ENCODE peak calls at places on chromosomes 7 and 10, in eight cellular contexts. L, A, V, S, H, D, N and K are unnamed samples.

GRCh38 chr10:96511044-96511945 is 2.4 kb downstream of the TLL2 start:
- DNase-seq in H (no peak), S (peak), V (no peak), N (no peak), A (no peak), L (peak), D (peak), K (peak)

GRCh38 chr7:92134271-92135099 is at the start of gene CYP51A1:
- DNase-seq in L (peak), H (peak), V (peak), D (peak), N (peak), A (peak), S (peak), K (peak)

GRCh38 chr10:25059990-25060389 is 43.6 kb downstream of the THNSL1 start:
- DNase-seq in L (peak), V (peak), D (peak), H (peak), S (peak), A (peak), N (peak), K (peak)

GRCh38 chr7:42263971-42264370 is 27.0 kb upstream of the GLI3 start:
- DNase-seq in D (no peak), H (no peak), L (no peak), N (peak), V (no peak), S (no peak), A (peak), K (no peak)

GRCh38 chr10:116853287-116853686 is 4.0 kb downstream of the ENO4 start:
- DNase-seq in A (no peak), H (no peak), N (no peak), V (no peak), L (no peak), S (no peak), D (no peak), K (no peak)

GRCh38 chr10:11707936-11708335 is 34.2 kb upstream of the ECHDC3 start:
- DNase-seq in A (no peak), D (no peak), N (no peak), H (no peak), S (no peak), L (no peak), V (no peak), K (no peak)

GRCh38 chr7:90383422-90383821 is 19.8 kb upstream of the CLDN12 start:
- DNase-seq in D (peak), H (no peak), L (peak), V (no peak), N (no peak), S (no peak), A (no peak), K (peak)

GRCh38 chr10:119653209-119653608 is 2.0 kb downstream of the BAG3 start:
- DNase-seq in N (no peak), D (no peak), L (no peak), S (no peak), H (no peak), V (no peak), A (no peak), K (no peak)

GRCh38 chr10:119206603-119207366 is 586 bp upstream of the GRK5 start:
- DNase-seq in D (peak), N (peak), V (no peak), A (peak), S (peak), L (peak), H (peak), K (peak)

GRCh38 chr7:70710011-70710480 is 421.9 kb upstream of the GALNT17 start:
- DNase-seq in D (no peak), H (no peak), S (no peak), A (no peak), N (no peak), V (peak), L (peak), K (no peak)

GRCh38 chr7:75638607-75639070 is 100.1 kb downstream of the HIP1 start:
- DNase-seq in S (peak), V (no peak), D (peak), N (peak), A (peak), H (peak), L (peak), K (no peak)

GRCh38 chr7:132485136-132485535 is 91.1 kb downstream of the PLXNA4 start:
- DNase-seq in V (no peak), N (no peak), S (no peak), D (no peak), L (no peak), H (no peak), A (no peak), K (no peak)

DNA sequence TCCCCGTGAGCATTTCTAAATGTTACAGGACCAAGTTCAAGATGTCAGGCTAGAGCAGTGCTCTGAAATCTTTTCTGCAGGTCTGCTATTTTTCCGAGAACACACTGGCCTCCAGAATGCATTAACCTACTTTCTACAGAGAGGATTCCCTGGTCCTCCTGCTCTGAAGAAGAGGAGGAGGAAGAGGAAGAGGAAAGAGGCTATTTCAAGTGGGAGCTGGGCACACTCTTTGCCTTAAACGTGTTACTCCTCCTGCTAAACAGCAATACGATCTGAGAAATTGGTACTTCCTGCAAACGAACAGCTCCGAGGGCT is 157.4 kb downstream of the FRMD4A start:
- DNase-seq in H (no peak), A (no peak), D (no peak), V (no peak), S (peak), N (no peak), L (peak), K (peak)
- H3K4me3 ChIP-seq in H (peak), A (peak), D (peak), V (peak), S (peak), N (peak), L (peak), K (peak)

GRCh38 chr7:155919400-155920067 is 107.3 kb upstream of the SHH start:
- DNase-seq in N (no peak), V (no peak), L (no peak), H (no peak), D (peak), S (no peak), A (no peak), K (no peak)
- TF ChIP-seq CTCF in N (no peak), V (peak), L (no peak), H (no peak), D (no peak), S (no peak), A (no peak), K (no peak)

GRCh38 chr10:16992611-16993119 is 136.9 kb downstream of the CUBN start:
- DNase-seq in V (peak), H (no peak), N (no peak), L (no peak), D (no peak), A (no peak), S (peak), K (peak)
- H3K4me3 ChIP-seq in V (no peak), H (no peak), N (peak), L (peak), D (no peak), A (no peak), S (no peak), K (peak)

GRCh38 chr7:48035301-48035966 is at the start of gene C7orf57:
- DNase-seq in H (peak), L (peak), A (peak), N (peak), V (peak), D (peak), S (peak), K (peak)
- TF ChIP-seq CTCF in H (peak), L (no peak), A (no peak), N (peak), V (no peak), D (no peak), S (peak), K (no peak)

GRCh38 chr7:26195867-26196266 is 4.7 kb downstream of the HNRNPA2B1 start:
- DNase-seq in D (no peak), N (no peak), L (no peak), V (no peak), H (no peak), A (no peak), S (no peak), K (no peak)
- H3K4me3 ChIP-seq in D (peak), N (no peak), L (no peak), V (no peak), H (no peak), A (no peak), S (peak), K (no peak)

DNA sequence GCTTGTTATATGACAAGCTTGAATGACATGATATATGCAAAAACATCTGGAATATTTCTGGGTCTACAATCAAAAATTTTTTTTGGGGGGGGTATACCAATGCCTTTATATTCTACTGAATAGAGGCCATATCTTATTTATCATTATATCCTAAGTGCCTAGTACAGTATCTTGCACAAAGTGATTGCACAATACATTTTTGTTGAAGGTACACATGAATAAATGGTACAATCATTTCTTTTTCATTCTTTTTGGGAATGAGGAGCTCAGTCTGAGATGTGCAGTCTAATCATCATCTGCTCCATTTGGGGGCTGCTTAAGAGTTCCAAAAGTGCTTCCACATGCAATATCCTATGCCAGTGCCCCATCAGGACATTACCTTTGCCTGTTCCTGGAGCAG is 214.6 kb downstream of the KIF20B start:
- DNase-seq in N (no peak), V (no peak), D (no peak), L (no peak), A (no peak), H (no peak), S (no peak), K (no peak)
- TF ChIP-seq CTCF in N (no peak), V (no peak), D (no peak), L (no peak), A (no peak), H (no peak), S (no peak), K (no peak)